ENCODE peak calls at places on chromosomes 3 and 15, in nine cellular contexts. R is heart left ventricle, D is thoracic aorta, N is caudate nucleus, Q is IMR-90, X is Peyer's patch, C is aorta, B is heart right ventricle, I is AG04450. J is an unnamed sample.

GRCh38 chr3:23915537-23916108 is 1.2 kb downstream of the NKIRAS1 start:
- DNase-seq in B (no peak), I (no peak), Q (peak), X (no peak), N (no peak), C (no peak), D (no peak), R (no peak), J (no peak)

GRCh38 chr3:178255315-178255714 is 280.9 kb upstream of the KCNMB2 start:
- DNase-seq in N (no peak), Q (peak), C (no peak), R (no peak), X (no peak), B (no peak), I (no peak), D (no peak), J (no peak)

GRCh38 chr15:29429584-29429983 is 160.0 kb upstream of the NSMCE3 start:
- DNase-seq in I (no peak), D (no peak), X (no peak), R (no peak), B (no peak), Q (no peak), N (no peak), C (no peak), J (no peak)

GRCh38 chr3:196813903-196814302 is 53.8 kb upstream of the SENP5 start:
- DNase-seq in D (no peak), I (no peak), X (no peak), N (no peak), R (no peak), C (no peak), Q (peak), B (no peak), J (no peak)

GRCh38 chr3:46517782-46518181 is 20.0 kb downstream of the RTP3 start:
- DNase-seq in N (no peak), C (no peak), I (no peak), Q (no peak), B (no peak), X (no peak), D (no peak), R (no peak), J (no peak)

GRCh38 chr15:22895465-22896190 is 57.2 kb downstream of the NIPA2 start:
- DNase-seq in Q (peak), N (no peak), D (no peak), X (peak), I (no peak), B (no peak), R (peak), C (no peak), J (no peak)

GRCh38 chr15:35167675-35168074 is 82.6 kb upstream of the NANOGP8 start:
- DNase-seq in N (no peak), R (no peak), X (no peak), Q (no peak), I (no peak), C (no peak), B (no peak), D (no peak), J (no peak)

GRCh38 chr3:71309886-71310285 is 273.6 kb downstream of the FOXP1 start:
- DNase-seq in X (no peak), Q (peak), I (no peak), R (no peak), D (no peak), N (no peak), C (no peak), B (no peak), J (no peak)

GRCh38 chr15:40323953-40324937 is 753 bp downstream of the INAFM2 start:
- DNase-seq in X (no peak), I (no peak), R (no peak), N (no peak), C (peak), B (no peak), Q (no peak), D (no peak), J (no peak)

GRCh38 chr3:45034612-45035252 is 8.6 kb downstream of the CLEC3B start:
- DNase-seq in Q (no peak), D (no peak), R (peak), C (peak), I (no peak), X (peak), N (no peak), B (peak), J (peak)

GRCh38 chr3:141370065-141370533 is 1.8 kb downstream of the ZBTB38 start:
- DNase-seq in B (peak), C (no peak), N (peak), Q (peak), I (no peak), X (peak), D (peak), R (peak), J (peak)

GRCh38 chr3:115693868-115694267 is 70.6 kb downstream of the GAP43 start:
- DNase-seq in I (no peak), Q (no peak), X (no peak), N (peak), B (no peak), D (no peak), C (no peak), R (no peak), J (no peak)

DNA sequence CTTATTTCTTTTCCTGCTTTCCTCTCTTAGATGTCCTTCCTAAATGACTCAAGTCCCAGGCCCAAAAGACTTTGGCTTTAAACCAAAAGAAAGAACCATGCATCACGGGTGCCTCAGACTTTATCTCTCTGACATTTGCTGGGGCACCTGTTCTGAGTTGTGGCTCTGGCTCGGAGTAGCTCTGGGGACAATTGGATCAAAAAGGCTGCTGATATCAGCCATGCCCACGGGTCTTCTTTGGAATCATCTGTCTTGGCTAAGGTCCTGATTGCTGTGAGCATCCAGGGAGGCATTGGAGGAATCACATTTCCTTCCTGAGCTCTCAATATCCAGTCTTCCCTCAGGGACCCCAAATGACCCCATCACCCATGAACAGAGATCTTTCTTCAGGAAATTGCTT is 59.9 kb downstream of the CLSTN2 start:
- DNase-seq in X (no peak), N (no peak), B (no peak), I (no peak), R (no peak), D (no peak), Q (no peak), C (no peak), J (peak)
- H3K27ac ChIP-seq in X (no peak), N (no peak), B (no peak), I (no peak), R (no peak), D (no peak), Q (no peak), C (no peak), J (no peak)

DNA sequence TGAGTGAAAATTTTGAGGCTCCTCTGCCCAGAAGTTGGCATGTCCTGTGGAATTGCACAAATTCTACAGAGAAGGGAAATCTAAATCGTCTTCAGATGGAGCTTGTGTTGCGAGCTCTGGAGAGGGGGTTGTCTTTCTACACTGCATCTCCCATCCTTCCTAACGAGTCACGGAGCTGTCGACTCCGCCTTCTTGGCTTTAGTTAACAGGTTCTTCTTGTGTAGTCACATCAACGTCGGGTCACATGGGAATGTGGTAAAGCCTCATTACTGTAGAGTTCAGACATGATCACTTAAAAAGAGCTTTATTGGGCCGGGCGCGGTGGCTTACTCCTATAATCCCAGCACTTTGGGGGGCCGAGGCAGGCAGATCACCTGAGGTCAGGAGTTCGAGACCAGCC is 60.0 kb downstream of the DNASE1L3 start:
- DNase-seq in N (no peak), X (no peak), Q (no peak), I (no peak), D (no peak), C (no peak), R (no peak), B (no peak), J (no peak)
- H3K27ac ChIP-seq in N (no peak), X (no peak), Q (no peak), I (no peak), D (peak), C (no peak), R (no peak), B (no peak), J (no peak)

GRCh38 chr3:123664771-123665170 is 79.9 kb upstream of the HACD2 start:
- DNase-seq in B (no peak), R (no peak), I (no peak), X (no peak), C (no peak), N (no peak), Q (peak), D (no peak), J (no peak)
- H3K27ac ChIP-seq in B (no peak), R (no peak), I (no peak), X (no peak), C (no peak), N (no peak), Q (no peak), D (peak), J (no peak)

DNA sequence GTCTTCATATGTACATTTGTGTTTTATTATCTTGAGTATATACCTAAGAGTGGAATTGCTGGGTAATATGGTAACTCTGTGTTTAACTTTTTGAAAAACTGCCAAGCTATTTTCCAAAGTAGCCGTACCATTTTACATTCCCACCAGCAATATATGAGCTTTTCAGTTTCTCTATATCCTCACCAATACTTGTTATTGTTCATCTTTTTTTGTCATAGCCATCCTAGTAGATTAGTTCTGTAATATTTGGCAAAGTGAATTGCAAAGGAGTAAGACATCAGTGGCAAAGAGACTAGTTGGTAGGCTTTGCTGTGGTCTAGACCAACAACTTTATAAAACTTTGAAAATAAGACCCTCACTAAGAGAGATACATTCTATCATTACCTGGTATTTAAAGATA is 21.4 kb downstream of the OXSR1 start:
- DNase-seq in I (no peak), D (no peak), N (no peak), B (no peak), C (no peak), X (no peak), R (no peak), Q (no peak), J (no peak)
- H3K27ac ChIP-seq in I (no peak), D (no peak), N (no peak), B (no peak), C (no peak), X (no peak), R (no peak), Q (no peak), J (no peak)

DNA sequence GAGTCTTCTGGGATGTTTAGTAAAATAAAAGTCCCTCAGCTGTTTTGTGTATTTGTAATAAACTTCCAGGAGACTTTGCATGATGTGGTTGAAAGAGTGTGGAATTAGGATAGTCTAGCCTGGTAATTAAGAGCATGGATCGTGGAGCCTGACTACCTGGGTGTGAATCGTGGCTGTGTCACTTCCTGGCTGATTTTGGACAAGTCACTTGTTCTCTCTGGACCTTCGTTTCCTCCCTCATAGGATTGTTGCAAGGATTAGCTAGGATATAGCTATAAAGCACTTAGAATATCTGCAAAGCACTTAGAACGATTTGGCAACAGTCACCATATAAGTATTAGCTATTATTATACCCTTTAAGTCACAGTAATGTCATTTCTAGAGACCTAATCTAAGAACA is 40.2 kb downstream of the SLMAP start:
- DNase-seq in Q (peak), I (no peak), R (no peak), B (no peak), C (no peak), D (no peak), N (no peak), X (no peak), J (no peak)
- H3K27ac ChIP-seq in Q (no peak), I (no peak), R (no peak), B (no peak), C (no peak), D (no peak), N (no peak), X (no peak), J (no peak)

DNA sequence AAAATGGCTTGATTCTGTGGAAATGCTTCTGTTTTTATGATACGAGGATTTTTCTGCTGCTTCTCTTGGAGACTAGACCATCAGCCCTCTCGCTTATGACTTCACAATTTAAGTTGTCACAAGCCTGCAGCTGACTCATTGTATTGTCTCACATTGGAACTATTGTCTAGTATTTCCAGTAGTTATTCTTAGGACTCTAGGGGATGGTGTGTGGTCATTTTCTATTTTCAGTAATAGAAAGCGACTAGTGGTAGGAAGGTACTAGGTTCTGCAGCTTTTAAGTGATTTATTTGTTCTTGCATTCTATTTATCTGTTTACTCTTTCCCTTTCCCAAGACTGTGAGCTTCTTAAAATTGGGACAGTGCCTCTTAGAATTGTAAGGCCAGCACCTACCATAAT is 66.3 kb upstream of the CRTC3 start:
- DNase-seq in X (no peak), R (no peak), C (no peak), D (no peak), N (peak), Q (peak), B (peak), I (no peak), J (no peak)
- H3K27ac ChIP-seq in X (no peak), R (peak), C (peak), D (peak), N (peak), Q (no peak), B (peak), I (no peak), J (peak)

DNA sequence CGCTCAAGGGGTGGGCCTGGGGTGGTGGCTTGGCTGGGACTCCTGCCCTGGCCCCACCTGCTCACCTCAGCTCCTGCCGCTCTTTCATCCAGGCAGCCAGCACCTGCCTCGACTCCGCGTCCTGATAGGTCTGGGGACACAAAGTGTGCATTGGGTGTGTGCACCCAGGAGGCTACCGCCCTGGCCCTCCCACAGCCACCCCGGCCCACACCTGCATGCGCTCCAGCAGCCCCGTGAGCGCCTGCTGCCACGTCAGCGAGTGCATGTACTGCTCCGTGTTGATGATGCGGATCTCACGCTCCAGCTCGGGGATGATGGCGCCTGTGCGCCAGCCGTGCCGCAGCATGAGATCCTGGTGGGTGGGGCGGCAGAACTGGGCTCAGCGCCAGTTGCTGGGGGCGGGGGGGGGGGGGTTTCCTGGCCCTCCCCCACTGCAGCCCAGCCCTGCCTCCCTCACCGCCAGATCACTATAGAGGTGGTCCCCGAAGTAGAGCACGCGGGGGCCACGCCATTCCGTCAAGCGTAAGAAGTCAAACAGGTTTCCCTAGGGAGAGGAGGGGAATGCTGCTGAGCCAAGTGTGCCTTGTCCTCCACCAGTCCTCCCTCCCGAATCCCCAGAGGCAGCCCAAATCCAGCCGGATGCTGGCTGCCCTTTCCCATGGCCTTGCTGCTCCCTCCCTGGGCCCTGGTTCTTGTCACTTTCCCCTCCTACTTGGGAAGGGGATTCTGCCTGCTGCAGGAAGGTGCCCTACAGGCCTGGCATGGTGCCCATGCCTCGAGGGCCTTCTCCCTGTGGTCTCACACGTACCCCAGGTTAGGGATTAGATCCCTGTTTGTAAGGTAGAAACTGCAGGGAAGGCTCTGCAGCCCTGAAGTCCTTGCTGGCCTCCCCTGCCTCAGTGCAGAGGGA is 8.7 kb downstream of the NT5DC2 start:
- DNase-seq in X (no peak), C (peak), R (peak), N (no peak), Q (no peak), I (no peak), B (peak), D (no peak), J (no peak)
- H3K27ac ChIP-seq in X (no peak), C (no peak), R (peak), N (peak), Q (no peak), I (no peak), B (peak), D (peak), J (peak)

GRCh38 chr3:195752538-195753331 is 32.0 kb downstream of the MUC20 start:
- DNase-seq in B (no peak), N (no peak), D (no peak), Q (no peak), X (no peak), I (no peak), C (peak), R (no peak), J (no peak)

GRCh38 chr3:195752066-195752465 is 31.3 kb downstream of the MUC20 start:
- DNase-seq in I (no peak), Q (no peak), R (no peak), C (peak), N (no peak), B (no peak), D (no peak), X (no peak), J (no peak)

GRCh38 chr3:195754906-195755305 is 34.1 kb downstream of the MUC20 start:
- DNase-seq in D (no peak), R (no peak), Q (no peak), I (no peak), X (no peak), B (no peak), C (no peak), N (no peak), J (no peak)

GRCh38 chr3:195754141-195754540 is 33.4 kb downstream of the MUC20 start:
- DNase-seq in Q (no peak), I (no peak), C (peak), B (no peak), N (no peak), D (no peak), R (no peak), X (no peak), J (no peak)

DNA sequence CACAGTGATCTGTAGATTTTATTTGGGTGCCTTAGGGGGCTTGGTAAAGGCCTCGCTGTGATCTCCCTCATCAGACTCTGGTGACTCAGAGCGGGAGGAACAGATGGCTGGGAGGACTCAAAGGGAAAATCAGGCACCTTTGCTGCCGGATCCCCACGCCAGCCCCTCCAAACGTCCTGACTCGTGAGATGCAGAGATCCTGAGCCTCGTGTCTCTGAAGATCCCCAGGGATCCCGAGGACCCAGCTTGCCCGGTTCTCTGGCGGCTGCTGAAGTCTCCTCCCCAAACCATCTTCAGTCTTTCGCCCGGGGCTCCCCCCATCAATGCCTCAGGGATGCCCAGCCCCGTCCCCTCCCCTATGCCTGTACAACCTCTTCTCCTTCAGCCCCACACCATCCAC is 32.8 kb downstream of the MUC20 start:
- DNase-seq in D (no peak), C (peak), Q (no peak), R (no peak), B (no peak), X (no peak), N (no peak), I (no peak), J (no peak)
- H3K27ac ChIP-seq in D (no peak), C (no peak), Q (no peak), R (no peak), B (no peak), X (no peak), N (no peak), I (no peak), J (no peak)

GRCh38 chr15:59406446-59406845 is 31.5 kb upstream of the FAM81A start:
- DNase-seq in C (no peak), X (no peak), R (no peak), D (no peak), B (no peak), I (no peak), Q (no peak), N (no peak), J (no peak)

GRCh38 chr15:59401810-59402569 is 29.3 kb upstream of the MYO1E start:
- DNase-seq in I (no peak), N (no peak), B (no peak), Q (no peak), X (no peak), D (no peak), R (no peak), C (no peak), J (no peak)

GRCh38 chr15:59400103-59400813 is 27.6 kb upstream of the MYO1E start:
- DNase-seq in I (no peak), C (no peak), R (no peak), D (no peak), X (no peak), B (no peak), Q (no peak), N (no peak), J (no peak)

GRCh38 chr15:59410448-59410896 is 27.5 kb upstream of the FAM81A start:
- DNase-seq in D (no peak), C (no peak), X (peak), N (no peak), R (no peak), Q (no peak), I (no peak), B (no peak), J (no peak)

DNA sequence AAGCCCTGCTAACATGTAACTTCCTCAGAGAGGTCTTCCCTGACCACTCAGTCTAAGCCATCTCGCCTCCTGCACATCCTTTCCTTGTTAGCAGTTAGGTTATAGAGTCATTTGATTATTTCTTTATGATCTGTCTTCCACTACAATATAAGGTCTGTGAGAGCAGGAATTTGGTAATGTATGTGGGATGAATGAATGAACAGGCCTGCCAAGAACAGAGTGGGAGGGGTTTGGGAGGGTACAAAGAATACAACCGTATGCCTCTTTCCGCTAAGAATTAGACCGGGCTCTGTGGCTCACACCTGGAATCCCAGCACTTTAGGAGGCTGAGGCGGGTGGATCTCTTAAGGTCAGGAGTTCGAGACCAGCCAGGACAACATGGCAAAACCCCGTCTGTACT is 32.4 kb upstream of the MYO1E start:
- DNase-seq in C (no peak), D (no peak), X (no peak), B (no peak), N (no peak), I (no peak), R (no peak), Q (no peak), J (no peak)
- H3K27ac ChIP-seq in C (no peak), D (no peak), X (no peak), B (no peak), N (no peak), I (no peak), R (no peak), Q (no peak), J (no peak)

J was measured in right atrium auricular region.